ENCODE peak calls at places on chromosomes 6 and 20, in four cellular contexts. One of them, this sample, is unnamed.

GRCh38 chr20:15166744-15167143 is 829.3 kb upstream of the FLRT3 start:
- DNase-seq in endothelial cell of umbilical vein: no peak
- DNase-seq in HCT116: no peak
- DNase-seq in upper lobe of left lung: no peak
- DNase-seq in this sample: no peak

GRCh38 chr6:162147281-162147680 is 580.3 kb downstream of the PRKN start:
- DNase-seq in endothelial cell of umbilical vein: no peak
- DNase-seq in HCT116: no peak
- DNase-seq in upper lobe of left lung: no peak
- DNase-seq in this sample: no peak

GRCh38 chr6:138593100-138593877 is 94.0 kb upstream of the NHSL1 start:
- DNase-seq in endothelial cell of umbilical vein: peak
- DNase-seq in HCT116: peak
- DNase-seq in upper lobe of left lung: peak
- DNase-seq in this sample: peak

GRCh38 chr6:118511930-118512715 is 36.0 kb upstream of the PLN start:
- DNase-seq in endothelial cell of umbilical vein: no peak
- DNase-seq in HCT116: no peak
- DNase-seq in upper lobe of left lung: no peak
- DNase-seq in this sample: no peak

GRCh38 chr6:7108196-7108963 is 619 bp downstream of the RREB1 start:
- DNase-seq in endothelial cell of umbilical vein: peak
- DNase-seq in HCT116: no peak
- DNase-seq in upper lobe of left lung: peak
- DNase-seq in this sample: peak

GRCh38 chr20:50930139-50931047 is 844 bp downstream of the ADNP start:
- DNase-seq in endothelial cell of umbilical vein: no peak
- DNase-seq in HCT116: no peak
- DNase-seq in upper lobe of left lung: no peak
- DNase-seq in this sample: peak

GRCh38 chr6:43454290-43455033 is 886 bp downstream of the DLK2 start:
- DNase-seq in endothelial cell of umbilical vein: peak
- DNase-seq in HCT116: peak
- DNase-seq in upper lobe of left lung: peak
- DNase-seq in this sample: peak

GRCh38 chr20:61045091-61045490 is 207.0 kb upstream of the CDH4 start:
- DNase-seq in endothelial cell of umbilical vein: no peak
- DNase-seq in HCT116: no peak
- DNase-seq in upper lobe of left lung: no peak
- DNase-seq in this sample: no peak

GRCh38 chr20:30167540-30167939 is 1089.9 kb upstream of the DEFB115 start:
- DNase-seq in endothelial cell of umbilical vein: no peak
- DNase-seq in HCT116: no peak
- DNase-seq in upper lobe of left lung: no peak
- DNase-seq in this sample: no peak

GRCh38 chr20:61951695-61952533 is 113.8 kb downstream of the TAF4 start:
- DNase-seq in endothelial cell of umbilical vein: peak
- DNase-seq in HCT116: no peak
- DNase-seq in upper lobe of left lung: peak
- DNase-seq in this sample: no peak

GRCh38 chr6:155078331-155078745 is 83.2 kb downstream of the TIAM2 start:
- DNase-seq in endothelial cell of umbilical vein: no peak
- DNase-seq in HCT116: no peak
- DNase-seq in upper lobe of left lung: no peak
- DNase-seq in this sample: no peak

GRCh38 chr20:47949230-47949629 is 163.9 kb upstream of the SULF2 start:
- DNase-seq in endothelial cell of umbilical vein: no peak
- DNase-seq in HCT116: no peak
- DNase-seq in upper lobe of left lung: no peak
- DNase-seq in this sample: no peak

GRCh38 chr20:6026051-6026450 is 27.8 kb downstream of the LRRN4 start:
- DNase-seq in endothelial cell of umbilical vein: no peak
- DNase-seq in HCT116: no peak
- DNase-seq in upper lobe of left lung: no peak
- DNase-seq in this sample: no peak

GRCh38 chr20:35742741-35743523 is 872 bp upstream of the RBM39 start:
- DNase-seq in endothelial cell of umbilical vein: peak
- DNase-seq in HCT116: no peak
- DNase-seq in upper lobe of left lung: no peak
- DNase-seq in this sample: no peak

GRCh38 chr20:44188752-44189151 is 1.8 kb upstream of the JPH2 start:
- DNase-seq in endothelial cell of umbilical vein: no peak
- DNase-seq in HCT116: no peak
- DNase-seq in upper lobe of left lung: no peak
- DNase-seq in this sample: no peak

GRCh38 chr6:11766056-11766455 is 12.5 kb downstream of the ADTRP start:
- DNase-seq in endothelial cell of umbilical vein: peak
- DNase-seq in HCT116: no peak
- DNase-seq in upper lobe of left lung: no peak
- DNase-seq in this sample: no peak

GRCh38 chr20:46757754-46758678 is 48.6 kb downstream of the SLC2A10 start:
- DNase-seq in endothelial cell of umbilical vein: peak
- DNase-seq in HCT116: peak
- DNase-seq in upper lobe of left lung: peak
- DNase-seq in this sample: peak

GRCh38 chr20:3781153-3781910 is at the start of gene SPEF1:
- DNase-seq in endothelial cell of umbilical vein: peak
- DNase-seq in HCT116: peak
- DNase-seq in upper lobe of left lung: peak
- DNase-seq in this sample: peak

GRCh38 chr6:166686317-166686716 is 59.3 kb upstream of the RPS6KA2 start:
- DNase-seq in endothelial cell of umbilical vein: no peak
- DNase-seq in HCT116: no peak
- DNase-seq in upper lobe of left lung: no peak
- DNase-seq in this sample: no peak

GRCh38 chr6:129749749-129750120 is 39.8 kb upstream of the ARHGAP18 start:
- DNase-seq in endothelial cell of umbilical vein: peak
- DNase-seq in HCT116: peak
- DNase-seq in upper lobe of left lung: no peak
- DNase-seq in this sample: no peak

GRCh38 chr6:117531346-117531745 is 48.9 kb downstream of the DCBLD1 start:
- DNase-seq in endothelial cell of umbilical vein: no peak
- DNase-seq in HCT116: no peak
- DNase-seq in upper lobe of left lung: no peak
- DNase-seq in this sample: no peak

GRCh38 chr6:43334466-43335095 is 26.0 kb upstream of the CRIP3 start:
- DNase-seq in endothelial cell of umbilical vein: peak
- DNase-seq in HCT116: peak
- DNase-seq in upper lobe of left lung: no peak
- DNase-seq in this sample: no peak

GRCh38 chr20:12358006-12358654 is 440.4 kb downstream of the BTBD3 start:
- DNase-seq in endothelial cell of umbilical vein: no peak
- DNase-seq in HCT116: no peak
- DNase-seq in upper lobe of left lung: no peak
- DNase-seq in this sample: no peak

GRCh38 chr20:44457016-44457415 is 18.7 kb upstream of the TTPAL start:
- DNase-seq in endothelial cell of umbilical vein: no peak
- DNase-seq in HCT116: no peak
- DNase-seq in upper lobe of left lung: no peak
- DNase-seq in this sample: no peak

GRCh38 chr6:13953061-13953705 is 28.4 kb downstream of the RNF182 start:
- DNase-seq in endothelial cell of umbilical vein: no peak
- DNase-seq in HCT116: peak
- DNase-seq in upper lobe of left lung: no peak
- DNase-seq in this sample: no peak

GRCh38 chr20:25199473-25200265 is 4.2 kb downstream of the ENTPD6 start:
- DNase-seq in endothelial cell of umbilical vein: no peak
- DNase-seq in HCT116: no peak
- DNase-seq in upper lobe of left lung: no peak
- DNase-seq in this sample: no peak

GRCh38 chr6:52540286-52540902 is 36.5 kb downstream of the TRAM2 start:
- DNase-seq in endothelial cell of umbilical vein: no peak
- DNase-seq in HCT116: no peak
- DNase-seq in upper lobe of left lung: no peak
- DNase-seq in this sample: no peak

GRCh38 chr6:48541669-48542068 is 430.7 kb upstream of the PTCHD4 start:
- DNase-seq in endothelial cell of umbilical vein: no peak
- DNase-seq in HCT116: no peak
- DNase-seq in upper lobe of left lung: no peak
- DNase-seq in this sample: no peak

GRCh38 chr20:35451295-35451694 is 4.1 kb upstream of the CEP250 start:
- DNase-seq in endothelial cell of umbilical vein: no peak
- DNase-seq in HCT116: no peak
- DNase-seq in upper lobe of left lung: no peak
- DNase-seq in this sample: no peak

GRCh38 chr6:30568245-30568644 is 3.0 kb upstream of the ABCF1 start:
- DNase-seq in endothelial cell of umbilical vein: no peak
- DNase-seq in HCT116: no peak
- DNase-seq in upper lobe of left lung: no peak
- DNase-seq in this sample: no peak

GRCh38 chr20:35225319-35226125 is 968 bp upstream of the MMP24 start:
- DNase-seq in endothelial cell of umbilical vein: peak
- DNase-seq in HCT116: no peak
- DNase-seq in upper lobe of left lung: no peak
- DNase-seq in this sample: no peak

GRCh38 chr20:54324652-54325285 is 116.9 kb downstream of the PFDN4 start:
- DNase-seq in endothelial cell of umbilical vein: no peak
- DNase-seq in HCT116: no peak
- DNase-seq in upper lobe of left lung: no peak
- DNase-seq in this sample: no peak

GRCh38 chr20:25310268-25310920 is 62.5 kb downstream of the PYGB start:
- DNase-seq in endothelial cell of umbilical vein: peak
- DNase-seq in HCT116: peak
- DNase-seq in upper lobe of left lung: peak
- DNase-seq in this sample: peak

GRCh38 chr6:170296423-170296745 is 5.5 kb upstream of the DLL1 start:
- DNase-seq in endothelial cell of umbilical vein: no peak
- DNase-seq in HCT116: no peak
- DNase-seq in upper lobe of left lung: no peak
- DNase-seq in this sample: no peak
- H3K4me3 ChIP-seq in endothelial cell of umbilical vein: no peak
- H3K4me3 ChIP-seq in HCT116: no peak
- H3K4me3 ChIP-seq in upper lobe of left lung: peak
- H3K4me3 ChIP-seq in this sample: peak

DNA sequence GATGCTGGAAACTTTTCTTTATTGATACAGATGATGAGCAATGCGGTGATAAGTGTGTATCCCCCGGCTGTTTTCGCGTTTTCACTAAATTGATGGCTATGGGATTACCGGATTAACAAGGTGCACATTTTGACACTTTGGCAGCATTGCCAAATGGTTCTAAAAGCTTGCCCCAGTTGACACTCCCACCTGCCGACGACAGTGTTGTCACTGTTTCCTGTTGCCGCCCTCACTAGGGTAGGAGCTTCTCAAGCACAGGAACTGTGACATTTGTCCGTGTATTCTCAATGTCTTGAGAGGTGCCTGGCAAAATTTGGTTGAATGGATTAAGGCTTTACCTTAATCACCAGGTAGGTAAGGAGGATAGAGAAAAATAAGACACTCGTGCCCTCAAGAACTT is 9.8 kb upstream of the MAPK13 start:
- DNase-seq in endothelial cell of umbilical vein: no peak
- DNase-seq in HCT116: no peak
- DNase-seq in upper lobe of left lung: peak
- DNase-seq in this sample: peak
- TF ChIP-seq POLR2AphosphoS5 in endothelial cell of umbilical vein: no peak
- TF ChIP-seq POLR2AphosphoS5 in HCT116: no peak
- TF ChIP-seq POLR2AphosphoS5 in upper lobe of left lung: peak
- TF ChIP-seq POLR2AphosphoS5 in this sample: peak

GRCh38 chr6:26311012-26311384 is 54.0 kb upstream of the BTN3A2 start:
- DNase-seq in endothelial cell of umbilical vein: peak
- DNase-seq in HCT116: no peak
- DNase-seq in upper lobe of left lung: no peak
- DNase-seq in this sample: no peak
- H3K4me3 ChIP-seq in endothelial cell of umbilical vein: peak
- H3K4me3 ChIP-seq in HCT116: no peak
- H3K4me3 ChIP-seq in upper lobe of left lung: no peak
- H3K4me3 ChIP-seq in this sample: no peak

DNA sequence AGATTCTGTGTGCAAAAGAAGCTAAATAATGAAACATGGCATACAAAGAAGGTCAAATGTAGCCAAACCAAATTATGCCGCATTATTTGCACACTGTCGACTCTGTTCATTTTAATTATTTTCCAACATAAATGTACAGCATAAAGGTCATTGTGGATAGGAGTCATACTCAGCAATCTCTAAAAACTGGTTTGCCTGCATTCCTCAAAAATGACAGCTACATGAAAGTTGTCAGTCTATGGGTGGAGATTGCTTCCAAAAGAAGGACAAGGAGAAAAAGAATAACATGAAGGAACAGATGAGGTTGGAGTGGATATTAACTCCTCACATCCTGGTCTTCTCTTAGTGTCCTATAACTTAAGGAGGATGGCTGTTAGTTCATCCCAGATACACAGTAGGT is 123.0 kb upstream of the STXBP5 start:
- DNase-seq in endothelial cell of umbilical vein: no peak
- DNase-seq in HCT116: peak
- DNase-seq in upper lobe of left lung: no peak
- DNase-seq in this sample: no peak
- TF ChIP-seq POLR2AphosphoS5 in endothelial cell of umbilical vein: no peak
- TF ChIP-seq POLR2AphosphoS5 in HCT116: no peak
- TF ChIP-seq POLR2AphosphoS5 in upper lobe of left lung: no peak
- TF ChIP-seq POLR2AphosphoS5 in this sample: no peak

DNA sequence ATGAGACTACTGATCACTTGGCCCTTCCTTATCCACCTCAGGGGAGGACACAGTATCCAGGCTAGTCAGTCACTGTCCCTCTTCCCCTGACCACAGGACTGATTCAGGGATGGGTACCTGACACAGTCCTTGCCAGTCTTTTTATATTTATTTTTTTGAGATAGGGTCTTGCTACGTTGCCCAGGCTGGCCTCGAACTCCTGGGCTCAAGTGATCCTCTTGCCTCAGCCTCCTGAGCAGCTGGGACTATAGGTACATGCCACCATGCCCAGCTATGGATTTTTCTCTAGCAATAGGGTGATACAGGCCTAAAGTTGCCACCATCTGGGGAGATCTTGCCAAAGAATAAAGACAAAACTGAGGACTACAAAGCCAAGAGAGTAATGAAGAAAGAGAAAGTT is 10.2 kb downstream of the TUBB2B start:
- DNase-seq in endothelial cell of umbilical vein: no peak
- DNase-seq in HCT116: no peak
- DNase-seq in upper lobe of left lung: no peak
- DNase-seq in this sample: no peak
- H3K4me3 ChIP-seq in endothelial cell of umbilical vein: no peak
- H3K4me3 ChIP-seq in HCT116: no peak
- H3K4me3 ChIP-seq in upper lobe of left lung: no peak
- H3K4me3 ChIP-seq in this sample: no peak

GRCh38 chr20:57437672-57438330 is 46.6 kb downstream of the RBM38 start:
- DNase-seq in endothelial cell of umbilical vein: no peak
- DNase-seq in HCT116: no peak
- DNase-seq in upper lobe of left lung: no peak
- DNase-seq in this sample: no peak
- TF ChIP-seq POLR2AphosphoS5 in endothelial cell of umbilical vein: no peak
- TF ChIP-seq POLR2AphosphoS5 in HCT116: no peak
- TF ChIP-seq POLR2AphosphoS5 in upper lobe of left lung: no peak
- TF ChIP-seq POLR2AphosphoS5 in this sample: no peak